ENCODE peak calls at places on chromosomes 2 and 18, in six cellular contexts. X is bronchial epithelial cell; F is neural crest cell; M is central memory CD4-positive, alpha-beta T cell; O is T-helper 2 cell; I is cardiac septum. C is an unnamed sample.
A peak's percentile ranks its signal among the peaks of the same experiment; 100 is the strongest.

GRCh38 chr2:200330351-200331120 is 24.0 kb downstream of the SPATS2L start:
- DNase-seq in O (no peak), I (no peak), X (no peak), M (no peak), F (no peak), C (no peak)

GRCh38 chr2:240820607-240821428 is 799 bp upstream of the KIF1A start:
- DNase-seq in I (no peak), F (peak; percentile 43), M (no peak), X (no peak), O (no peak), C (no peak)

GRCh38 chr2:236916181-236916580 is 169.5 kb upstream of the COPS8 start:
- DNase-seq in X (no peak), M (no peak), I (no peak), O (no peak), F (peak; percentile 43), C (no peak)

GRCh38 chr2:200406379-200406778 is 99.9 kb downstream of the SPATS2L start:
- DNase-seq in X (no peak), O (no peak), I (no peak), F (no peak), M (no peak), C (peak; percentile 46)

GRCh38 chr2:20421988-20422678 is 24.7 kb upstream of the RHOB start:
- DNase-seq in M (no peak), F (no peak), I (peak; percentile 92), X (peak; percentile 82), O (no peak), C (peak; percentile 67)

GRCh38 chr2:108587621-108588020 is 53.4 kb downstream of the LIMS1 start:
- DNase-seq in X (peak; percentile 68), F (no peak), I (peak; percentile 81), M (no peak), O (no peak), C (peak; percentile 82)

GRCh38 chr2:88638743-88639142 is 11.5 kb upstream of the EIF2AK3 start:
- DNase-seq in I (no peak), X (peak; percentile 89), O (no peak), M (no peak), F (no peak), C (peak; percentile 56)

GRCh38 chr2:232506713-232507112 is 13.5 kb upstream of the PRSS56 start:
- DNase-seq in F (no peak), I (no peak), M (no peak), X (no peak), O (no peak), C (no peak)

GRCh38 chr2:240430595-240430994 is 4.9 kb upstream of the GPC1 start:
- DNase-seq in X (no peak), M (no peak), F (no peak), O (no peak), I (peak; percentile 31), C (no peak)

GRCh38 chr2:234191819-234192407 is 141.4 kb downstream of the SPP2 start:
- DNase-seq in I (no peak), M (no peak), X (peak; percentile 80), O (no peak), F (no peak), C (peak; percentile 75)

GRCh38 chr18:46294325-46294724 is 190.1 kb downstream of the HAUS1 start:
- DNase-seq in O (no peak), M (no peak), I (peak; percentile 47), F (no peak), X (no peak), C (no peak)

GRCh38 chr2:201580486-201580885 is 62.8 kb downstream of the TMEM237 start:
- DNase-seq in M (no peak), I (no peak), O (no peak), X (peak; percentile 56), F (no peak), C (no peak)

GRCh38 chr2:162840598-162841246 is 2.2 kb upstream of the KCNH7 start:
- DNase-seq in O (no peak), X (peak; percentile 72), I (no peak), M (peak; percentile 4), F (peak; percentile 76), C (peak; percentile 72)

GRCh38 chr18:31325051-31325450 is 7.1 kb downstream of the DSG1 start:
- DNase-seq in O (no peak), M (no peak), X (peak; percentile 90), I (no peak), F (no peak), C (peak; percentile 13)

GRCh38 chr18:25253779-25254178 is 98.2 kb downstream of the ZNF521 start:
- DNase-seq in F (no peak), I (no peak), O (no peak), X (no peak), M (no peak), C (no peak)

GRCh38 chr2:41116106-41116797 is 664.4 kb upstream of the SLC8A1 start:
- DNase-seq in X (no peak), F (no peak), M (no peak), I (no peak), O (no peak), C (no peak)

GRCh38 chr2:231648579-231649174 is 56.0 kb downstream of the TEX44 start:
- DNase-seq in O (peak; percentile 42), M (peak; percentile 12), I (peak; percentile 90), X (peak; percentile 43), F (peak; percentile 60), C (peak; percentile 75)

GRCh38 chr2:191266201-191266600 is 21.0 kb downstream of the MYO1B start:
- DNase-seq in F (no peak), X (no peak), I (no peak), M (no peak), O (no peak), C (no peak)

GRCh38 chr2:232042911-232043564 is 81.5 kb downstream of the DIS3L2 start:
- DNase-seq in M (no peak), I (no peak), O (no peak), F (no peak), X (peak; percentile 8), C (peak; percentile 66)

GRCh38 chr2:238158018-238158806 is 558 bp upstream of the ERFE start:
- DNase-seq in X (no peak), I (no peak), O (no peak), M (no peak), F (no peak), C (no peak)

GRCh38 chr18:11009869-11010268 is 139.5 kb downstream of the PIEZO2 start:
- DNase-seq in M (no peak), I (no peak), O (no peak), X (no peak), F (no peak), C (no peak)

GRCh38 chr18:36602620-36603019 is 226.2 kb downstream of the TPGS2 start:
- DNase-seq in X (no peak), F (no peak), M (no peak), O (no peak), I (no peak), C (no peak)

GRCh38 chr2:203681978-203682377 is 24.5 kb upstream of the CD28 start:
- DNase-seq in X (peak; percentile 83), F (no peak), I (no peak), M (no peak), O (no peak), C (no peak)

GRCh38 chr2:4674007-4674406 is 970.6 kb downstream of the DCDC2C start:
- DNase-seq in M (no peak), I (no peak), X (no peak), F (no peak), O (no peak), C (peak; percentile 6)

GRCh38 chr18:45910405-45911023 is 56.6 kb downstream of the EPG5 start:
- DNase-seq in I (no peak), M (peak; percentile 38), X (peak; percentile 49), O (peak; percentile 41), F (peak; percentile 49), C (peak; percentile 58)

GRCh38 chr2:148935791-148936190 is 60.8 kb downstream of the KIF5C start:
- DNase-seq in O (no peak), F (no peak), I (no peak), X (no peak), M (no peak), C (peak; percentile 53)

GRCh38 chr2:28665041-28665704 is 86.5 kb upstream of the PPP1CB start:
- DNase-seq in F (no peak), O (no peak), I (peak; percentile 80), X (peak; percentile 33), M (no peak), C (no peak)

GRCh38 chr2:72027426-72028161 is 120.1 kb downstream of the CYP26B1 start:
- DNase-seq in X (peak; percentile 69), F (peak; percentile 0), I (peak; percentile 54), O (no peak), M (no peak), C (peak; percentile 17)

GRCh38 chr2:2765176-2765800 is 434.2 kb upstream of the MYT1L start:
- DNase-seq in I (no peak), M (no peak), F (no peak), X (no peak), O (no peak), C (no peak)

C was measured in kidney tubule cell.